ENCODE peak calls at places on chromosomes 4 and X, in four cellular contexts. X is epithelial cell of proximal tubule, K is astrocyte of the spinal cord, Q is brain microvascular endothelial cell. J is an unnamed sample.

GRCh38 chrX:100905620-100906019 is 23.1 kb downstream of the XKRX start:
- DNase-seq in X (no peak), Q (no peak), K (no peak), J (no peak)

GRCh38 chr4:4427478-4427870 is 40.6 kb downstream of the NSG1 start:
- DNase-seq in Q (no peak), K (peak; percentile 48), X (no peak), J (no peak)

GRCh38 chrX:109847257-109848187 is 114.5 kb upstream of the ACSL4 start:
- DNase-seq in X (peak; percentile 91), Q (peak; percentile 27), K (peak; percentile 58), J (peak; percentile 95)

GRCh38 chrX:113982766-113983165 is 601.1 kb upstream of the HTR2C start:
- DNase-seq in X (no peak), K (no peak), Q (no peak), J (no peak)

GRCh38 chrX:88828011-88828410 is 81.0 kb downstream of the CPXCR1 start:
- DNase-seq in X (no peak), Q (no peak), K (no peak), J (no peak)

GRCh38 chr4:112361181-112361791 is 64.1 kb downstream of the ALPK1 start:
- DNase-seq in Q (peak; percentile 54), X (peak; percentile 13), K (peak; percentile 70), J (peak; percentile 6)

GRCh38 chr4:13903851-13904340 is 276.4 kb upstream of the BOD1L1 start:
- DNase-seq in K (peak; percentile 23), Q (no peak), X (no peak), J (no peak)

GRCh38 chr4:95869961-95870500 is 30.1 kb downstream of the PDHA2 start:
- DNase-seq in Q (peak; percentile 1), K (no peak), X (no peak), J (no peak)

GRCh38 chr4:152784490-152785195 is 4.9 kb downstream of the ARFIP1 start:
- DNase-seq in K (peak; percentile 24), Q (peak; percentile 53), X (no peak), J (peak; percentile 61)

GRCh38 chr4:7838136-7838782 is 101.4 kb downstream of the AFAP1 start:
- DNase-seq in Q (no peak), K (no peak), X (no peak), J (no peak)

GRCh38 chrX:85611926-85612325 is 232.5 kb upstream of the POF1B start:
- DNase-seq in X (no peak), K (peak; percentile 2), Q (no peak), J (peak; percentile 12)

GRCh38 chr4:174946246-174946645 is 28.1 kb downstream of the ADAM29 start:
- DNase-seq in X (no peak), Q (no peak), K (no peak), J (no peak)

GRCh38 chrX:11064851-11065600 is 46.1 kb upstream of the HCCS start:
- DNase-seq in Q (peak; percentile 40), X (no peak), K (peak; percentile 58), J (peak; percentile 45)

GRCh38 chrX:55490974-55491373 is 1.3 kb upstream of the USP51 start:
- DNase-seq in X (no peak), K (no peak), Q (no peak), J (no peak)

GRCh38 chr4:43163101-43163792 is 270.7 kb downstream of the GRXCR1 start:
- DNase-seq in X (no peak), K (no peak), Q (no peak), J (no peak)

GRCh38 chr4:117455088-117455487 is 369.7 kb upstream of the TRAM1L1 start:
- DNase-seq in X (peak; percentile 25), Q (no peak), K (no peak), J (no peak)

GRCh38 chr4:121800638-121800960 is 524 bp upstream of the EXOSC9 start:
- DNase-seq in Q (no peak), X (peak; percentile 12), K (no peak), J (no peak)

GRCh38 chrX:18351774-18352173 is 2.7 kb downstream of the SCML2 start:
- DNase-seq in Q (no peak), K (no peak), X (no peak), J (no peak)

GRCh38 chr4:48913346-48913745 is 6.8 kb upstream of the OCIAD2 start:
- DNase-seq in Q (peak; percentile 78), K (peak; percentile 93), X (peak; percentile 84), J (peak; percentile 21)

GRCh38 chrX:100408643-100409315 is 1.3 kb downstream of the PCDH19 start:
- DNase-seq in K (no peak), X (no peak), Q (no peak), J (no peak)

GRCh38 chr4:98682719-98683118 is 24.3 kb upstream of the TSPAN5 start:
- DNase-seq in K (peak; percentile 10), X (no peak), Q (no peak), J (peak; percentile 86)

GRCh38 chr4:80071643-80072606 is 1.1 kb downstream of the ANTXR2 start:
- DNase-seq in Q (peak; percentile 25), X (no peak), K (peak; percentile 39), J (peak; percentile 50)

GRCh38 chr4:56435748-56436442 is at the start of gene PAICS:
- DNase-seq in X (peak; percentile 53), K (peak; percentile 95), Q (peak; percentile 89), J (peak; percentile 95)
- TF ChIP-seq CTCF in X (no peak), K (no peak), Q (no peak), J (no peak)

GRCh38 chr4:139685180-139685579 is 19.6 kb downstream of the MGST2 start:
- DNase-seq in K (no peak), Q (no peak), X (no peak), J (no peak)
- TF ChIP-seq CTCF in K (no peak), Q (no peak), X (no peak), J (no peak)

GRCh38 chrX:24646745-24647182 is 383 bp downstream of the PCYT1B start:
- DNase-seq in Q (no peak), X (no peak), K (no peak), J (peak; percentile 2)

GRCh38 chrX:24647257-24648058 is at the start of gene PCYT1B:
- DNase-seq in X (no peak), K (peak; percentile 69), Q (peak; percentile 60), J (peak; percentile 60)

GRCh38 chrX:24651783-24652182 is 4.6 kb upstream of the PCYT1B start:
- DNase-seq in K (no peak), X (no peak), Q (no peak), J (no peak)
- TF ChIP-seq CTCF in K (no peak), X (no peak), Q (no peak), J (no peak)

GRCh38 chr4:76723373-76723772 is 174.6 kb downstream of the SOWAHB start:
- DNase-seq in Q (no peak), X (no peak), K (peak; percentile 25), J (no peak)
- TF ChIP-seq CTCF in Q (peak; percentile 55), X (peak; percentile 47), K (peak; percentile 28), J (peak; percentile 43)

GRCh38 chrX:47751670-47752069 is 85.0 kb upstream of the ZNF81 start:
- DNase-seq in X (no peak), Q (no peak), K (no peak), J (peak; percentile 19)
- TF ChIP-seq CTCF in X (peak; percentile 70), Q (peak; percentile 60), K (no peak), J (peak; percentile 41)

DNA sequence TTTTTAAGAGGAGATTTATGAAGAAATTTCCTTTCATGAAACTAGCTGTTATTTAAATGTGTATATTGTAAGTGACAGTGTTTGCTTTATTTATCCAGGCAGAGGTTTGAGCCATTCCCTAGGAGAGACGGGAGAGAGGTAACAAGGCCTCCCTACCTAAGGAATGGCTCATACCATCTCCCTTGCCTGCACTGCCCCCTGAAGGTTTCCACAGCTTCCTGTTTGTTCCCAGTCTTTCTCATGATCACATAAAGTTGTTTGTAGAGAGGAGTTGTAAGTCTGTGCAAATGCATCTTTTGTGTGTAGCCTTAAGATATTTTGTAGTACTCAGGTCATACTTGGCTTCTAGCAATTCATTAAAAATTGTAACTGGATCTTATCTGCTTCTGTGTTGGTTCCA is 1504.5 kb upstream of the PCDH10 start:
- DNase-seq in K (peak; percentile 22), Q (no peak), X (peak; percentile 16), J (peak; percentile 63)
- TF ChIP-seq CTCF in K (peak; percentile 54), Q (peak; percentile 77), X (peak; percentile 91), J (peak; percentile 84)

GRCh38 chr4:189804884-189805283 is 135.8 kb upstream of the FRG1 start:
- DNase-seq in X (no peak), K (no peak), Q (no peak), J (no peak)

GRCh38 chr4:189806506-189806905 is 134.2 kb upstream of the FRG1 start:
- DNase-seq in Q (no peak), K (no peak), X (no peak), J (no peak)

GRCh38 chr4:189800545-189801088 is 140.1 kb upstream of the FRG1 start:
- DNase-seq in Q (no peak), X (no peak), K (no peak), J (no peak)

GRCh38 chr4:189807031-189807430 is 133.6 kb upstream of the FRG1 start:
- DNase-seq in X (no peak), Q (no peak), K (no peak), J (no peak)

DNA sequence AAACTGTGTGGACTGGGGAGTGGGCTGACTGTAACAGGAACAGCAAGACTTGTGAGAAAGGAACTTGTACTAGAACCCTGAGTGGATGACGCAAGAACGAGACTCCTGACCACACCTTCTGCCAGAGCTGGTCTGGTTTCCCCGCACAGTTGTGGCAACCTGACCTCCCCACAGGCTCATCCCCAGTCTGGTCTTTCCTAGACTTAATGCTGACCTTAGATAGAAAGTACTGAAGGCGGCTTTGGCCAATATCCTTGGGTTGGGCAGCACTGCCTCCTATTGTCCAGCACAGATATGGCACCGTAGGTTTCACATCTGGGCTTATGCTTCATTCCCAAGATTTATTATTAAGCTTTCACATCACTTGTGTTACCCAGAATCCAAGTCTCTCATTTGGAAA is 137.8 kb upstream of the FRG1 start:
- DNase-seq in X (no peak), Q (no peak), K (no peak), J (no peak)
- TF ChIP-seq CTCF in X (no peak), Q (no peak), K (no peak), J (no peak)

GRCh38 chrX:104852241-104852640 is 286.2 kb downstream of the IL1RAPL2 start:
- DNase-seq in K (no peak), Q (no peak), X (no peak), J (no peak)
- TF ChIP-seq CTCF in K (no peak), Q (no peak), X (no peak), J (no peak)

J was measured in fibroblast of villous mesenchyme.